ENCODE peak calls at places on chromosomes 7 and 10, in seven cellular contexts. I is prostate gland, H is tibial nerve, M is right lobe of liver, T is GM12878, C is IMR-90, N is stomach. B is an unnamed sample.

GRCh38 chr10:93871805-93872204 is 22.0 kb upstream of the SLC35G1 start:
- DNase-seq in N (no peak), T (no peak), H (no peak), M (no peak), I (no peak), C (no peak), B (no peak)

GRCh38 chr7:29563590-29564454 is at the start of gene PRR15:
- DNase-seq in M (peak), I (peak), T (no peak), N (peak), C (no peak), H (no peak), B (no peak)

GRCh38 chr7:14821757-14822480 is 80.6 kb downstream of the DGKB start:
- DNase-seq in I (no peak), H (no peak), N (no peak), M (no peak), T (no peak), C (peak), B (no peak)

GRCh38 chr10:79410315-79411094 is 34.9 kb downstream of the ZCCHC24 start:
- DNase-seq in I (no peak), N (no peak), T (no peak), C (no peak), M (peak), H (no peak), B (no peak)

GRCh38 chr7:49596701-49597491 is 176.5 kb upstream of the VWC2 start:
- DNase-seq in N (no peak), T (no peak), C (no peak), M (no peak), I (no peak), H (no peak), B (no peak)

GRCh38 chr10:125121003-125121402 is 39.4 kb downstream of the CTBP2 start:
- DNase-seq in M (no peak), I (no peak), N (no peak), C (no peak), T (no peak), H (no peak), B (no peak)

GRCh38 chr7:29158748-29159147 is 12.4 kb upstream of the CPVL start:
- DNase-seq in H (no peak), C (no peak), I (no peak), N (no peak), M (no peak), T (no peak), B (no peak)

GRCh38 chr10:6850452-6850851 is 270.4 kb upstream of the PRKCQ start:
- DNase-seq in I (no peak), H (no peak), T (no peak), N (no peak), C (no peak), M (no peak), B (no peak)

GRCh38 chr10:132383026-132383565 is 13.9 kb upstream of the PWWP2B start:
- DNase-seq in N (no peak), M (no peak), I (no peak), H (no peak), C (no peak), T (no peak), B (peak)

GRCh38 chr10:103428989-103429643 is 23.1 kb downstream of the CALHM2 start:
- DNase-seq in I (no peak), C (no peak), N (no peak), M (no peak), T (no peak), H (no peak), B (no peak)

GRCh38 chr10:7506571-7506970 is 95.7 kb upstream of the SFMBT2 start:
- DNase-seq in M (no peak), I (no peak), H (no peak), N (no peak), C (no peak), T (no peak), B (no peak)

GRCh38 chr10:43089519-43089918 is 12.7 kb downstream of the RET start:
- DNase-seq in I (no peak), N (no peak), M (no peak), H (no peak), C (no peak), T (no peak), B (no peak)

GRCh38 chr7:74048999-74049599 is 21.1 kb downstream of the ELN start:
- DNase-seq in H (no peak), C (no peak), M (no peak), N (no peak), T (no peak), I (no peak), B (no peak)

GRCh38 chr10:44756235-44756634 is 154.9 kb upstream of the TMEM72 start:
- DNase-seq in T (no peak), I (no peak), M (no peak), N (no peak), C (peak), H (no peak), B (no peak)

GRCh38 chr10:32953277-32953927 is 4.6 kb downstream of the ITGB1 start:
- DNase-seq in I (no peak), H (no peak), M (no peak), N (no peak), T (no peak), C (no peak), B (no peak)

GRCh38 chr10:46232666-46233065 is 54.1 kb upstream of the ANTXRL start:
- DNase-seq in H (no peak), I (no peak), M (no peak), N (peak), C (no peak), T (no peak), B (peak)

GRCh38 chr7:39592586-39592985 is 26.4 kb downstream of the YAE1 start:
- DNase-seq in H (no peak), M (no peak), C (peak), N (no peak), I (no peak), T (no peak), B (no peak)

GRCh38 chr10:47023237-47024045 is 112.2 kb downstream of the PTPN20 start:
- DNase-seq in M (peak), I (no peak), C (no peak), T (no peak), H (no peak), N (peak), B (peak)

GRCh38 chr10:44308935-44309334 is 76.0 kb downstream of the CXCL12 start:
- DNase-seq in I (no peak), N (no peak), T (no peak), M (no peak), H (no peak), C (no peak), B (no peak)

GRCh38 chr7:132548489-132549078 is 27.7 kb downstream of the PLXNA4 start:
- DNase-seq in H (no peak), C (peak), T (no peak), M (no peak), N (no peak), I (no peak), B (no peak)

GRCh38 chr10:98414932-98415709 is at the start of gene PYROXD2:
- DNase-seq in C (peak), N (peak), I (peak), M (peak), T (no peak), H (peak), B (peak)

GRCh38 chr10:105585753-105586152 is 944.7 kb downstream of the SORCS3 start:
- DNase-seq in I (no peak), N (no peak), T (no peak), C (peak), H (no peak), M (no peak), B (no peak)

GRCh38 chr10:119207713-119208552 is 562 bp downstream of the GRK5 start:
- DNase-seq in M (peak), I (peak), C (peak), H (no peak), N (peak), T (no peak), B (peak)

GRCh38 chr10:23194966-23195845 is 3.1 kb downstream of the PTF1A start:
- DNase-seq in T (no peak), H (no peak), N (no peak), C (no peak), I (no peak), M (no peak), B (no peak)

GRCh38 chr7:155458317-155459132 is 596 bp downstream of the EN2 start:
- DNase-seq in I (no peak), M (no peak), C (no peak), N (no peak), T (no peak), H (no peak), B (no peak)

GRCh38 chr10:8874268-8874667 is 819.8 kb downstream of the GATA3 start:
- DNase-seq in M (no peak), H (no peak), T (no peak), C (no peak), N (no peak), I (no peak), B (no peak)

GRCh38 chr7:44144968-44145418 is 3.9 kb upstream of the MYL7 start:
- DNase-seq in H (no peak), T (no peak), M (no peak), I (no peak), N (no peak), C (no peak), B (no peak)

GRCh38 chr10:44418637-44419036 is 33.7 kb upstream of the CXCL12 start:
- DNase-seq in N (no peak), H (no peak), M (no peak), C (no peak), I (no peak), T (no peak), B (peak)

GRCh38 chr10:103852189-103852711 is 3.1 kb downstream of the SH3PXD2A start:
- DNase-seq in I (no peak), T (no peak), M (no peak), C (peak), N (no peak), H (no peak), B (no peak)

GRCh38 chr10:34766811-34767516 is 48.1 kb downstream of the PARD3 start:
- DNase-seq in C (no peak), T (no peak), H (no peak), M (no peak), N (no peak), I (no peak), B (no peak)

GRCh38 chr10:16787361-16787791 is 29.8 kb downstream of the RSU1 start:
- DNase-seq in C (no peak), M (no peak), T (no peak), H (no peak), I (no peak), N (no peak), B (no peak)

GRCh38 chr7:66847879-66848810 is 72.9 kb upstream of the TMEM248 start:
- DNase-seq in T (no peak), M (no peak), N (no peak), I (no peak), C (peak), H (no peak), B (no peak)

DNA sequence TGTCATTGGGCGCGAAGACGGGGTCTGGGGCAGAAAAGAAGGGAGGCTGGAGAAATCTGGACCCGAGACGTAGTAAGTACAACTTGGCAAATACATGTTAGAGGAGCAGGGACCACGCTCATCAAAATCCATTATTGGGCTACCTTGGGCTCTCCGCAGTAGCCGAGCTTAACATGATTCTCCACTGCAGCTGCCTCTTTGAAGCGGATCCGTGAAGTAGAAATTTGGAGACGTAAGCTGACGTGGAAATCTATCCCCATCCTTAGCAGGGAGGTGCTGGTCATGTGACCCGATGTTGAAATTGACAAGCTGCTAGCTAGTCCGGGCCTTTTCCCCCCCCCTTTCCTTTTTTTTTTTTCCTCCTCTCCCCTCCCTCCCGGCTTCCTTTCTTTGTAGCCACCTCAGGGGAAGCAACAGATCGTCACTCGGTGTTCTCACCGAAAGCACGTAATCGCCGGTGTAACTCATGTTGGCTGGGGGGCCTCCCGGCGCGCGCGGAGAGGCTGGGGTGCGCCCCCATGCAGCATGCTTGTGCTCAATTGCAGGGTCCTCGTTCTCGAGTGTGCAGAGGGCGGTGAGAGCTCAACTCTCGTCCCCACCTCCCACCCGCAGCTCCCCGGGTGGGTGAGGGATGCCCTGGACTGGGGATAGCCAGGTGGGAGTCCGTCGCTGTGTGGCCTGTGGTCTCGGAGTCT is at the start of gene HOXA11:
- DNase-seq in I (peak), M (no peak), T (no peak), H (peak), C (peak), N (peak), B (peak)
- H3K4me3 ChIP-seq in I (peak), M (peak), T (no peak), H (peak), C (peak), N (peak), B (peak)

DNA sequence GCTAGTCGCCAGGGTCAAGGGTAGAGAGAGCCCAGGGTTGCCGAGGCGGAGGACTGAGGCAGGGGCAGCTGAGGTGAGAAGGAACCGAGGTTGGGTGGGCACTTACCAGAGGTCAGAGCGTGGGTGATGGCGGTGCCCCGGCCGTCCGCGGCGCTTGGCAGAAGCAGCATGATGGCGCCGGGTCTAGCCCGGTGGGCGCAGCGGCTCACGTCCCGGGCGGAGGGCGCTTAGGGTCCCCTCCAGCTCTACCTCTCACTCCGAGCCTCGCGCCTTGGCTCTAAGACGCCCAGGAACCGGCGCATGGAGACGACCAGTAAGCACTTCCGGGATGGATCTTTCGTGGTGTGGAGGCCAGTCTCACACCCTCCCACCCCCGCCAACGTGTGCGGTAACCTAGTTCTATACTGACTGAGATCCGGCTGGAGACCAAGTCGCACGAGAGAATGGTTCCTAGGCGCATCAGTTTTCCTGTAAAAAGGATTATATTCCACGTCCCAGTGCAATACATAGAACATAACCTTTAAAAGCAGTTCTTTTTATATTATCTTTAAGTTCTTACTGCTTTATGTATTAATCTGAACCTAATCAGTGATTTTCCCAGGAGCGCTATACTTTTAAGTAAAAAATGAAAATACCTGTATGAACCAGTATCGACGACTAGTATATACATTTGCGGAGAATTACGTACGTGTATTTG is at the start of gene DNAJC2:
- DNase-seq in M (peak), I (peak), H (peak), N (peak), T (peak), C (peak), B (peak)
- TF ChIP-seq POLR2A in M (peak), I (peak), H (no peak), N (no peak), T (peak), C (peak), B (no peak)

DNA sequence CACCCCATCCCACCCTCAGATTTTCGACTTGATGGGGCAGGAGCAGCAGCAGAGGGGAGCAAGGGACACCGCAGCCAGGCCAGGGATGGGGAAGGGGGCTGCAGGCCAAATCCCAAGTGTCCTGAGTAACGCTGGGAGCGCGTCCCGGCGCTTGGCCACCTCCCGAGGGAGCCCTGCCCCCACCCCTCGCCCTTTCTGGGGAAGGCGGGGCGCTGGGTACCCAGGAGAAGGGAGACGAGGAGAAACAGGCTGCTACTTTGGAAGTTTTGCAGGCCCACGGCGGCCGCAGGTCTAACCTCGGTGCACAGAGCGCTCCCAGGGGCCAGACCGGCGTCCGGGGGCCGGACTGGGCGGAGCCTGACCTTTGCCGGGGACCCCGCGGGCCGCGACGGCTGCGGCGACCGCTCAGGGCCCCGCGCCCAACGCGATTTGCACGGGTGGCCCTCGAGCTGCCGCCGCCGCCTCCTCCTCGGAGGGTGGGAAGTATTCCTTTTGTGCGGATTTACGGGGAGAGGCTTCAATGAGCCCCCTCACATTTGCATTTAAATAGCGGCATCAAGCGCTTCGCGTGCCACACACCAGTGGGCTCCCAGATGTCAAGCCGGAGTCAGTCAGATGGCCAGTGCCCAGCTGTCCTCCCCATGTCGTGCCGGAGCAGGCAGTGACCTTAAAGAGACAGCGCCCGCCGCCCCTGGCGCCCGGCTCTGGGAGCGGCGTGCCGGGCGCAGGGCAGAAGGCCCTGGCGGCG is 2.9 kb upstream of the EBF3 start:
- DNase-seq in T (no peak), M (no peak), C (no peak), N (no peak), H (no peak), I (no peak), B (no peak)
- H3K4me3 ChIP-seq in T (no peak), M (no peak), C (no peak), N (no peak), H (peak), I (no peak), B (no peak)

GRCh38 chr10:101060036-101060950 is 1.5 kb upstream of the KAZALD1 start:
- DNase-seq in N (peak), I (peak), C (peak), M (peak), H (peak), T (peak), B (peak)

GRCh38 chr10:101063162-101063525 is 1.4 kb downstream of the KAZALD1 start:
- DNase-seq in M (no peak), N (no peak), I (no peak), H (no peak), T (no peak), C (no peak), B (no peak)

GRCh38 chr10:101062231-101063161 is 707 bp downstream of the KAZALD1 start:
- DNase-seq in M (peak), C (peak), I (peak), T (no peak), N (peak), H (no peak), B (no peak)

GRCh38 chr10:101060951-101061813 is 607 bp upstream of the KAZALD1 start:
- DNase-seq in N (peak), H (peak), M (peak), C (peak), I (peak), T (peak), B (peak)

DNA sequence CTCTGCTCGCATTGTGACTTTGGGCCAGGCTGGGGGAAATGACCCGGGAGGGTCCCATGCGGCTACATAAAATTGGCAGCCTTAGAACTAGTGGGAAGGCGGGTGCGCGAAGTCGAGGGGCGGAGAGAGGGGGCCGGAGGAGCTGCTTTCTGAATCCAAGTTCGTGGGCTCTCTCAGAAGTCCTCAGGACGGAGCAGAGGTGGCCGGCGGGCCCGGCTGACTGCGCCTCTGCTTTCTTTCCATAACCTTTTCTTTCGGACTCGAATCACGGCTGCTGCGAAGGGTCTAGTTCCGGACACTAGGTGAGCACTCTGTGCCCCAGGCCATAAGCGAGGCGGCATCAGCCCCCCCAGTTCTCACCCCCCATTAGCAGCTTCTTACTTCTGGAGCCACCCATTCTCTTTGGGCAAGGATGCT is at the start of gene KAZALD1:
- DNase-seq in T (no peak), I (no peak), C (no peak), M (no peak), H (no peak), N (no peak), B (peak)
- TF ChIP-seq POLR2A in T (no peak), I (no peak), C (no peak), M (no peak), H (no peak), N (no peak), B (no peak)

GRCh38 chr7:114416089-114416990 is 1.7 kb downstream of the FOXP2 start:
- DNase-seq in M (no peak), N (no peak), C (peak), I (no peak), T (no peak), H (no peak), B (no peak)
- H3K4me3 ChIP-seq in M (peak), N (peak), C (no peak), I (no peak), T (no peak), H (no peak), B (no peak)

GRCh38 chr10:3747248-3747960 is 37.6 kb downstream of the KLF6 start:
- DNase-seq in H (no peak), T (no peak), I (no peak), C (no peak), N (no peak), M (no peak), B (no peak)
- TF ChIP-seq POLR2A in H (no peak), T (no peak), I (no peak), C (no peak), N (no peak), M (no peak), B (no peak)

GRCh38 chr10:18075881-18076280 is 64.3 kb upstream of the CACNB2 start:
- DNase-seq in M (no peak), I (no peak), C (no peak), N (no peak), T (no peak), H (no peak), B (no peak)
- H3K4me3 ChIP-seq in M (no peak), I (no peak), C (no peak), N (no peak), T (no peak), H (no peak), B (no peak)

DNA sequence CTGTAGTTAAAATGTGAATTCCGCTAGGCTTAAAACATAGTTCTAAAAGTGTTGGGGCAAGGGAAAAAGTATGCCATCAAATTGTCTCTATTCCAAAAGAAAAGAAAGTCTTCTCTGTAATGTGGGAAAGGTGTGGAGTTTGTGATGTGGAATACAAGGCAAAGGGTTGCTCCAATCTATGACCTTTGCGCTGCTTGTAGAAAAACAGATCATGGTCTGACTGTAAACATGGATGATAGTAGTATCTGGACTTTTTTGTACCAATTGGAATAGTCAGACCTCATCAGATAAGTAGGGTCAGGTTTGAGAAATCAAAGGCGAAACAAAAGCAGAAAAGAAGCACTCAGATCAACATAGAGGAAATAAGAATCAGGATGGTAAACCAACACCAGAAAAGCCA is 372.3 kb downstream of the TFEC start:
- DNase-seq in T (no peak), H (no peak), M (no peak), C (no peak), N (no peak), I (no peak), B (no peak)
- TF ChIP-seq POLR2A in T (no peak), H (no peak), M (no peak), C (no peak), N (no peak), I (no peak), B (no peak)

GRCh38 chr7:41582116-41582515 is 120.8 kb downstream of the INHBA start:
- DNase-seq in M (no peak), H (no peak), N (no peak), C (peak), T (no peak), I (no peak), B (no peak)
- H3K4me3 ChIP-seq in M (no peak), H (no peak), N (no peak), C (no peak), T (no peak), I (no peak), B (no peak)